ENCODE peak calls at places on chromosomes 5 and 9, in ten cellular contexts. One of them, this sample, is unnamed.

GRCh38 chr9:98083566-98084135 is 27.1 kb downstream of the NANS start:
- DNase-seq in lower lobe of right lung: no peak
- DNase-seq in PC-9: no peak
- DNase-seq in Caco-2: no peak
- DNase-seq in transverse colon: peak; percentile 1
- DNase-seq in heart left ventricle: no peak
- DNase-seq in HFF-Myc: no peak
- DNase-seq in fibroblast of lung: no peak
- DNase-seq in GM23248: no peak
- DNase-seq in AG04449: no peak
- DNase-seq in this sample: no peak

GRCh38 chr9:115941561-115942315 is 211.9 kb upstream of the PAPPA start:
- DNase-seq in transverse colon: no peak
- DNase-seq in GM23248: peak; percentile 61
- DNase-seq in HFF-Myc: no peak
- DNase-seq in Caco-2: no peak
- DNase-seq in AG04449: no peak
- DNase-seq in PC-9: no peak
- DNase-seq in fibroblast of lung: no peak
- DNase-seq in heart left ventricle: no peak
- DNase-seq in lower lobe of right lung: no peak
- DNase-seq in this sample: peak; percentile 32

GRCh38 chr5:116361171-116361967 is 213.3 kb downstream of the SEMA6A start:
- DNase-seq in AG04449: no peak
- DNase-seq in fibroblast of lung: peak; percentile 31
- DNase-seq in transverse colon: peak; percentile 69
- DNase-seq in GM23248: peak; percentile 40
- DNase-seq in lower lobe of right lung: peak; percentile 51
- DNase-seq in PC-9: no peak
- DNase-seq in heart left ventricle: peak; percentile 81
- DNase-seq in HFF-Myc: no peak
- DNase-seq in Caco-2: no peak
- DNase-seq in this sample: peak; percentile 27

GRCh38 chr5:88659529-88660325 is 223.3 kb downstream of the MEF2C start:
- DNase-seq in AG04449: no peak
- DNase-seq in heart left ventricle: peak; percentile 46
- DNase-seq in Caco-2: no peak
- DNase-seq in HFF-Myc: no peak
- DNase-seq in GM23248: no peak
- DNase-seq in transverse colon: no peak
- DNase-seq in lower lobe of right lung: no peak
- DNase-seq in PC-9: no peak
- DNase-seq in fibroblast of lung: no peak
- DNase-seq in this sample: peak; percentile 66

GRCh38 chr5:109739741-109740140 is 50.0 kb downstream of the MAN2A1 start:
- DNase-seq in lower lobe of right lung: no peak
- DNase-seq in AG04449: no peak
- DNase-seq in heart left ventricle: no peak
- DNase-seq in transverse colon: no peak
- DNase-seq in GM23248: peak; percentile 15
- DNase-seq in fibroblast of lung: peak; percentile 18
- DNase-seq in HFF-Myc: peak; percentile 43
- DNase-seq in PC-9: peak; percentile 23
- DNase-seq in Caco-2: no peak
- DNase-seq in this sample: peak; percentile 49

GRCh38 chr5:66993448-66993847 is 203.2 kb downstream of the CD180 start:
- DNase-seq in PC-9: no peak
- DNase-seq in fibroblast of lung: no peak
- DNase-seq in transverse colon: no peak
- DNase-seq in heart left ventricle: no peak
- DNase-seq in HFF-Myc: no peak
- DNase-seq in Caco-2: no peak
- DNase-seq in lower lobe of right lung: no peak
- DNase-seq in GM23248: no peak
- DNase-seq in AG04449: no peak
- DNase-seq in this sample: no peak

GRCh38 chr5:35853652-35854051 is 3.0 kb upstream of the IL7R start:
- DNase-seq in AG04449: no peak
- DNase-seq in PC-9: no peak
- DNase-seq in GM23248: no peak
- DNase-seq in HFF-Myc: no peak
- DNase-seq in Caco-2: no peak
- DNase-seq in transverse colon: peak; percentile 22
- DNase-seq in lower lobe of right lung: peak; percentile 72
- DNase-seq in heart left ventricle: peak; percentile 59
- DNase-seq in fibroblast of lung: peak; percentile 13
- DNase-seq in this sample: no peak

GRCh38 chr9:5269249-5269715 is 35.2 kb downstream of the RLN2 start:
- DNase-seq in HFF-Myc: no peak
- DNase-seq in transverse colon: no peak
- DNase-seq in fibroblast of lung: no peak
- DNase-seq in GM23248: peak; percentile 19
- DNase-seq in lower lobe of right lung: no peak
- DNase-seq in heart left ventricle: no peak
- DNase-seq in PC-9: peak; percentile 22
- DNase-seq in AG04449: peak; percentile 4
- DNase-seq in Caco-2: no peak
- DNase-seq in this sample: peak; percentile 58

GRCh38 chr5:45648744-45649143 is 47.4 kb downstream of the HCN1 start:
- DNase-seq in AG04449: no peak
- DNase-seq in PC-9: no peak
- DNase-seq in Caco-2: no peak
- DNase-seq in lower lobe of right lung: no peak
- DNase-seq in heart left ventricle: no peak
- DNase-seq in fibroblast of lung: no peak
- DNase-seq in HFF-Myc: no peak
- DNase-seq in transverse colon: no peak
- DNase-seq in GM23248: no peak
- DNase-seq in this sample: no peak

GRCh38 chr5:73997936-73998335 is 371.9 kb downstream of the ARHGEF28 start:
- DNase-seq in AG04449: no peak
- DNase-seq in GM23248: peak; percentile 52
- DNase-seq in heart left ventricle: no peak
- DNase-seq in Caco-2: no peak
- DNase-seq in PC-9: no peak
- DNase-seq in HFF-Myc: no peak
- DNase-seq in lower lobe of right lung: no peak
- DNase-seq in transverse colon: no peak
- DNase-seq in fibroblast of lung: no peak
- DNase-seq in this sample: peak; percentile 24

GRCh38 chr5:111122398-111122797 is 30.2 kb downstream of the WDR36 start:
- DNase-seq in AG04449: no peak
- DNase-seq in fibroblast of lung: no peak
- DNase-seq in heart left ventricle: no peak
- DNase-seq in PC-9: no peak
- DNase-seq in transverse colon: no peak
- DNase-seq in lower lobe of right lung: no peak
- DNase-seq in Caco-2: no peak
- DNase-seq in HFF-Myc: no peak
- DNase-seq in GM23248: no peak
- DNase-seq in this sample: no peak

GRCh38 chr5:180353963-180354574 is 933 bp upstream of the GFPT2 start:
- DNase-seq in GM23248: no peak
- DNase-seq in HFF-Myc: no peak
- DNase-seq in heart left ventricle: peak; percentile 37
- DNase-seq in transverse colon: no peak
- DNase-seq in lower lobe of right lung: no peak
- DNase-seq in fibroblast of lung: no peak
- DNase-seq in AG04449: no peak
- DNase-seq in Caco-2: no peak
- DNase-seq in PC-9: no peak
- DNase-seq in this sample: no peak

GRCh38 chr9:136181784-136182421 is 23.0 kb downstream of the LHX3 start:
- DNase-seq in lower lobe of right lung: no peak
- DNase-seq in fibroblast of lung: no peak
- DNase-seq in HFF-Myc: no peak
- DNase-seq in AG04449: no peak
- DNase-seq in transverse colon: no peak
- DNase-seq in heart left ventricle: no peak
- DNase-seq in PC-9: no peak
- DNase-seq in GM23248: no peak
- DNase-seq in Caco-2: no peak
- DNase-seq in this sample: no peak

GRCh38 chr9:136185066-136185465 is 19.9 kb downstream of the LHX3 start:
- DNase-seq in AG04449: no peak
- DNase-seq in PC-9: no peak
- DNase-seq in HFF-Myc: no peak
- DNase-seq in GM23248: no peak
- DNase-seq in fibroblast of lung: no peak
- DNase-seq in transverse colon: no peak
- DNase-seq in lower lobe of right lung: no peak
- DNase-seq in heart left ventricle: no peak
- DNase-seq in Caco-2: no peak
- DNase-seq in this sample: no peak

GRCh38 chr9:136182422-136182790 is 22.5 kb downstream of the LHX3 start:
- DNase-seq in HFF-Myc: no peak
- DNase-seq in Caco-2: no peak
- DNase-seq in PC-9: no peak
- DNase-seq in lower lobe of right lung: no peak
- DNase-seq in GM23248: no peak
- DNase-seq in heart left ventricle: no peak
- DNase-seq in fibroblast of lung: no peak
- DNase-seq in transverse colon: no peak
- DNase-seq in AG04449: no peak
- DNase-seq in this sample: no peak

GRCh38 chr9:136180586-136180985 is 24.3 kb downstream of the LHX3 start:
- DNase-seq in GM23248: no peak
- DNase-seq in fibroblast of lung: no peak
- DNase-seq in AG04449: no peak
- DNase-seq in Caco-2: no peak
- DNase-seq in lower lobe of right lung: no peak
- DNase-seq in heart left ventricle: no peak
- DNase-seq in transverse colon: no peak
- DNase-seq in HFF-Myc: no peak
- DNase-seq in PC-9: no peak
- DNase-seq in this sample: no peak

DNA sequence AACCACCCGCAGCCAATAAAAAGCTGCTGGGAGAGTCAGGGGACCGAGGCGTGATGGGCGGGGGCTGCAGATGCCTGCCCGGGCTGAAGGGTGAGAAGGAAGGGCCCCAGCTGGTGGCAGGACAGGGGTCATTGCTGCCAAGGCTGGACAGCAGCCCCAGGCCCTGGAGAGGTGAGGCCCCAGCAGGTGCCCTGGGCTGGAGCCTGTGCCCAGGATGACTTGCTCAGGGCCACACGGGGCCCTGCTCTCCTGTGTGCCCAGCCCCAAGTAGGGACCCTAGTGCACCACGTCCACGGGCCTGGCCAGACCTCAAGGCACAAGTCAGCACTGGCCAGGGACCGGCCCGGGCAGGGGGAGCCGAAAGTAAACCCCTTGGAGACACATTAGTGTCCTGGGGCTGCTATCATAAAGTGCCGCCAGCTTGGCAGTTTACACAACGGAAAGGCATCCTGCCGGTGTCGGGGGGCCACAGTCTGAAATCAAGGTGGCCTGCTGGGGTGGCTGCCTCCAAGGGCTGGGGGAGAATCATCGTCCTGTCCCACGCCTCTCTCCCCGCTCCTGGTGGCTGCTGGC is 22.0 kb downstream of the LHX3 start:
- DNase-seq in transverse colon: no peak
- DNase-seq in Caco-2: no peak
- DNase-seq in fibroblast of lung: no peak
- DNase-seq in AG04449: no peak
- DNase-seq in PC-9: no peak
- DNase-seq in heart left ventricle: no peak
- DNase-seq in GM23248: no peak
- DNase-seq in lower lobe of right lung: no peak
- DNase-seq in HFF-Myc: no peak
- DNase-seq in this sample: no peak
- H3K4me3 ChIP-seq in transverse colon: no peak overlapping the region
- H3K4me3 ChIP-seq in Caco-2: no peak overlapping the region
- H3K4me3 ChIP-seq in fibroblast of lung: no peak overlapping the region
- H3K4me3 ChIP-seq in AG04449: no peak overlapping the region
- H3K4me3 ChIP-seq in PC-9: no peak overlapping the region
- H3K4me3 ChIP-seq in heart left ventricle: no peak overlapping the region
- H3K4me3 ChIP-seq in GM23248: no peak overlapping the region
- H3K4me3 ChIP-seq in lower lobe of right lung: no peak overlapping the region
- H3K4me3 ChIP-seq in HFF-Myc: no peak overlapping the region
- H3K4me3 ChIP-seq in this sample: no peak overlapping the region

GRCh38 chr5:17379188-17379951 is 118.7 kb upstream of the TAF11L2 start:
- DNase-seq in HFF-Myc: no peak
- DNase-seq in PC-9: no peak
- DNase-seq in transverse colon: no peak
- DNase-seq in GM23248: peak; percentile 12
- DNase-seq in heart left ventricle: no peak
- DNase-seq in AG04449: no peak
- DNase-seq in Caco-2: no peak
- DNase-seq in lower lobe of right lung: no peak
- DNase-seq in fibroblast of lung: peak; percentile 37
- DNase-seq in this sample: peak; percentile 76
- H3K4me3 ChIP-seq in HFF-Myc: no peak overlapping the region
- H3K4me3 ChIP-seq in PC-9: no peak overlapping the region
- H3K4me3 ChIP-seq in transverse colon: no peak overlapping the region
- H3K4me3 ChIP-seq in GM23248: no peak overlapping the region
- H3K4me3 ChIP-seq in heart left ventricle: no peak overlapping the region
- H3K4me3 ChIP-seq in AG04449: no peak overlapping the region
- H3K4me3 ChIP-seq in Caco-2: no peak overlapping the region
- H3K4me3 ChIP-seq in lower lobe of right lung: no peak overlapping the region
- H3K4me3 ChIP-seq in fibroblast of lung: no peak overlapping the region
- H3K4me3 ChIP-seq in this sample: no peak overlapping the region

DNA sequence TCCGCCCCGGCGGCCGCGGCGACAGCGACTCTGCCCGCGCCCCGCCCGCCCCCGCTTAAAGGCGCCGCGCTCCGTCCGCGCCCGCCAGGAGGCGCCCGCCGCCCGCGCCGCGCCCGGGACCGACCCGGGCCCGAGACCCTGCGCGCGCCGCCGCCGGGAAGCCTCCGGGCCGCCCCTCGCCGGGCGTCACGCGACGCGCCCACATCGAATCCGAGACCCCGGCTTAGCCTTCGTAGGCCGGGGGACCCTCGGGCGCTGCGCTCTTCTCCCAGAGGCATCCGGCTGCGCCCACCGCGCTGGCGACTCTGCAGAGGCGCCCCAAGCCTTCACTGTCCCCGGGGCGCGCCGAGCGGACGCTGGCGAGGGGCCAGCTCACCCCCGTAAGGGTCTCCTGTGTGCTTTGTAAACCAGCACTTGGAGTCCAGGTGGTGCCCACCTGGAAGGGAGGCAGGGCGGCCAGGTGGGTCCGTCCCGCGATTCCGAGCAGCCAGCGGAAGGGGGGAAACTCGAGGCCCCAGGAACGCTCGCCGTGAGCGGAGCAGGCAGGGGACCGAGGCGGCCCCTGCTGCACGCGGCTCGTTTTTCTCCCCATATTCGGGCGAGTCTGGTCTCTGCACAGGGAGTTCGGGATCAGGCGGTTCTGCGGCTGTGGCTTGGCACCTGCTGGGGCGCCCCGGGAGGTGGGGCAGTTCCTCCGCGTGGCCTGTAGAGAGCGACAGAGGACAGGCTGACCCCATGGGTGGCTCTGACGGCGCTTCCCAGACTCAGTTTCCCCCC is 432 bp upstream of the ABCA2 start:
- DNase-seq in lower lobe of right lung: peak; percentile 82
- DNase-seq in GM23248: peak; percentile 80
- DNase-seq in transverse colon: peak; percentile 83
- DNase-seq in HFF-Myc: no peak
- DNase-seq in Caco-2: peak; percentile 69
- DNase-seq in heart left ventricle: peak; percentile 85
- DNase-seq in fibroblast of lung: no peak
- DNase-seq in AG04449: no peak
- DNase-seq in PC-9: peak; percentile 72
- DNase-seq in this sample: no peak
- H3K4me3 ChIP-seq in lower lobe of right lung: peak overlapping the region; percentile 68
- H3K4me3 ChIP-seq in GM23248: peak overlapping the region; percentile 72
- H3K4me3 ChIP-seq in transverse colon: peak overlapping the region; percentile 41
- H3K4me3 ChIP-seq in HFF-Myc: peak overlapping the region; percentile 45
- H3K4me3 ChIP-seq in Caco-2: peak overlapping the region; percentile 75
- H3K4me3 ChIP-seq in heart left ventricle: peak overlapping the region; percentile 63
- H3K4me3 ChIP-seq in fibroblast of lung: peak overlapping the region; percentile 64
- H3K4me3 ChIP-seq in AG04449: peak overlapping the region; percentile 59
- H3K4me3 ChIP-seq in PC-9: peak overlapping the region; percentile 57
- H3K4me3 ChIP-seq in this sample: peak overlapping the region; percentile 41

GRCh38 chr5:139275536-139276297 is 17.8 kb upstream of the MATR3 start:
- DNase-seq in HFF-Myc: no peak
- DNase-seq in transverse colon: peak; percentile 34
- DNase-seq in lower lobe of right lung: no peak
- DNase-seq in heart left ventricle: no peak
- DNase-seq in PC-9: no peak
- DNase-seq in Caco-2: no peak
- DNase-seq in AG04449: no peak
- DNase-seq in GM23248: no peak
- DNase-seq in fibroblast of lung: no peak
- DNase-seq in this sample: no peak
- H3K4me3 ChIP-seq in HFF-Myc: peak overlapping the region; percentile 87
- H3K4me3 ChIP-seq in transverse colon: no peak overlapping the region
- H3K4me3 ChIP-seq in lower lobe of right lung: no peak overlapping the region
- H3K4me3 ChIP-seq in heart left ventricle: no peak overlapping the region
- H3K4me3 ChIP-seq in PC-9: peak overlapping the region; percentile 92
- H3K4me3 ChIP-seq in Caco-2: peak overlapping the region; percentile 51
- H3K4me3 ChIP-seq in AG04449: no peak overlapping the region
- H3K4me3 ChIP-seq in GM23248: peak overlapping the region; percentile 23
- H3K4me3 ChIP-seq in fibroblast of lung: peak overlapping the region; percentile 44
- H3K4me3 ChIP-seq in this sample: peak overlapping the region; percentile 16

This sample was measured in astrocyte of the spinal cord.